ENCODE peak calls at places on chromosome 21, in seven cellular contexts. One of them, this sample, is unnamed.

GRCh38 chr21:38352536-38353219 is 95.9 kb downstream of the KCNJ15 start:
- DNase-seq in lung: peak; percentile 73
- DNase-seq in fibroblast of lung: peak; percentile 77
- DNase-seq in naive thymus-derived CD4-positive, alpha-beta T cell: peak; percentile 27
- DNase-seq in NCI-H2081: peak; percentile 9
- DNase-seq in bronchial epithelial cell: peak; percentile 73
- DNase-seq in Ammon's horn: peak; percentile 36
- DNase-seq in this sample: peak; percentile 85

GRCh38 chr21:43322805-43323204 is 104.1 kb downstream of the SIK1 start:
- DNase-seq in lung: no peak
- DNase-seq in fibroblast of lung: no peak
- DNase-seq in naive thymus-derived CD4-positive, alpha-beta T cell: no peak
- DNase-seq in NCI-H2081: no peak
- DNase-seq in bronchial epithelial cell: no peak
- DNase-seq in Ammon's horn: no peak
- DNase-seq in this sample: no peak

GRCh38 chr21:28959367-28960099 is 33.1 kb downstream of the LTN1 start:
- DNase-seq in lung: no peak
- DNase-seq in fibroblast of lung: peak; percentile 74
- DNase-seq in naive thymus-derived CD4-positive, alpha-beta T cell: no peak
- DNase-seq in NCI-H2081: no peak
- DNase-seq in bronchial epithelial cell: peak; percentile 24
- DNase-seq in Ammon's horn: no peak
- DNase-seq in this sample: peak; percentile 84

GRCh38 chr21:28729887-28730286 is 262.8 kb downstream of the LTN1 start:
- DNase-seq in lung: no peak
- DNase-seq in fibroblast of lung: no peak
- DNase-seq in naive thymus-derived CD4-positive, alpha-beta T cell: no peak
- DNase-seq in NCI-H2081: no peak
- DNase-seq in bronchial epithelial cell: no peak
- DNase-seq in Ammon's horn: no peak
- DNase-seq in this sample: no peak

GRCh38 chr21:34061983-34062382 is 11.4 kb upstream of the MRPS6 start:
- DNase-seq in lung: no peak
- DNase-seq in fibroblast of lung: peak; percentile 21
- DNase-seq in naive thymus-derived CD4-positive, alpha-beta T cell: no peak
- DNase-seq in NCI-H2081: no peak
- DNase-seq in bronchial epithelial cell: peak; percentile 51
- DNase-seq in Ammon's horn: no peak
- DNase-seq in this sample: no peak

GRCh38 chr21:37682908-37683307 is 233.3 kb downstream of the KCNJ6 start:
- DNase-seq in lung: no peak
- DNase-seq in fibroblast of lung: no peak
- DNase-seq in naive thymus-derived CD4-positive, alpha-beta T cell: no peak
- DNase-seq in NCI-H2081: no peak
- DNase-seq in bronchial epithelial cell: no peak
- DNase-seq in Ammon's horn: no peak
- DNase-seq in this sample: peak; percentile 75

GRCh38 chr21:18521204-18521603 is 117.6 kb upstream of the TMPRSS15 start:
- DNase-seq in lung: no peak
- DNase-seq in fibroblast of lung: no peak
- DNase-seq in naive thymus-derived CD4-positive, alpha-beta T cell: no peak
- DNase-seq in NCI-H2081: no peak
- DNase-seq in bronchial epithelial cell: no peak
- DNase-seq in Ammon's horn: no peak
- DNase-seq in this sample: no peak

GRCh38 chr21:42761776-42762335 is 108.4 kb downstream of the PDE9A start:
- DNase-seq in lung: no peak
- DNase-seq in fibroblast of lung: no peak
- DNase-seq in naive thymus-derived CD4-positive, alpha-beta T cell: no peak
- DNase-seq in NCI-H2081: no peak
- DNase-seq in bronchial epithelial cell: no peak
- DNase-seq in Ammon's horn: no peak
- DNase-seq in this sample: no peak

GRCh38 chr21:33380483-33380998 is 22.7 kb upstream of the IFNGR2 start:
- DNase-seq in lung: peak; percentile 92
- DNase-seq in fibroblast of lung: peak; percentile 92
- DNase-seq in naive thymus-derived CD4-positive, alpha-beta T cell: peak; percentile 71
- DNase-seq in NCI-H2081: no peak
- DNase-seq in bronchial epithelial cell: peak; percentile 97
- DNase-seq in Ammon's horn: peak; percentile 92
- DNase-seq in this sample: peak; percentile 96

GRCh38 chr21:45248893-45249381 is 38.8 kb downstream of the POFUT2 start:
- DNase-seq in lung: no peak
- DNase-seq in fibroblast of lung: peak; percentile 25
- DNase-seq in naive thymus-derived CD4-positive, alpha-beta T cell: no peak
- DNase-seq in NCI-H2081: no peak
- DNase-seq in bronchial epithelial cell: no peak
- DNase-seq in Ammon's horn: peak; percentile 66
- DNase-seq in this sample: peak; percentile 58

GRCh38 chr21:46153259-46154154 is 1.9 kb downstream of the FTCD start:
- DNase-seq in lung: no peak
- DNase-seq in fibroblast of lung: peak; percentile 59
- DNase-seq in naive thymus-derived CD4-positive, alpha-beta T cell: peak; percentile 21
- DNase-seq in NCI-H2081: no peak
- DNase-seq in bronchial epithelial cell: no peak
- DNase-seq in Ammon's horn: peak; percentile 56
- DNase-seq in this sample: peak; percentile 54

This sample was measured in fibroblast of the aortic adventitia.